ENCODE peak calls at places on chromosomes 6 and 20, in four cellular contexts. F is left lung, C is A673, R is tibial nerve. A is an unnamed sample.

GRCh38 chr6:137115653-137116052 is 57.8 kb downstream of the IL22RA2 start:
- DNase-seq in F (no peak), C (peak), R (no peak), A (no peak)

GRCh38 chr6:85394853-85395538 is 54.9 kb upstream of the NT5E start:
- DNase-seq in F (peak), C (peak), R (no peak), A (no peak)

GRCh38 chr6:119604124-119604523 is 254.6 kb upstream of the MAN1A1 start:
- DNase-seq in F (no peak), C (no peak), R (no peak), A (no peak)

GRCh38 chr6:31139599-31139998 is 733 bp upstream of the PSORS1C2 start:
- DNase-seq in F (no peak), C (no peak), R (no peak), A (no peak)

GRCh38 chr20:23187759-23188158 is 101.6 kb upstream of the CD93 start:
- DNase-seq in F (peak), C (no peak), R (no peak), A (no peak)

GRCh38 chr6:20340459-20340858 is 61.2 kb upstream of the E2F3 start:
- DNase-seq in F (no peak), C (peak), R (no peak), A (no peak)

GRCh38 chr6:127178746-127179145 is 60.3 kb downstream of the RSPO3 start:
- DNase-seq in F (no peak), C (no peak), R (no peak), A (no peak)

GRCh38 chr6:85498596-85499258 is 48.8 kb downstream of the NT5E start:
- DNase-seq in F (no peak), C (no peak), R (no peak), A (no peak)

GRCh38 chr6:157779705-157780604 is 43.1 kb upstream of the SNX9 start:
- DNase-seq in F (no peak), C (no peak), R (no peak), A (no peak)

GRCh38 chr6:72826744-72827438 is 205.0 kb downstream of the KCNQ5 start:
- DNase-seq in F (no peak), C (no peak), R (no peak), A (no peak)

GRCh38 chr6:165990216-165990615 is 177.4 kb downstream of the TBXT start:
- DNase-seq in F (no peak), C (no peak), R (no peak), A (no peak)

GRCh38 chr6:126199482-126199881 is 140.4 kb upstream of the CENPW start:
- DNase-seq in F (no peak), C (no peak), R (no peak), A (no peak)

GRCh38 chr6:56385981-56386593 is 138.7 kb upstream of the COL21A1 start:
- DNase-seq in F (no peak), C (no peak), R (no peak), A (no peak)

GRCh38 chr6:29447670-29448069 is 8.6 kb downstream of the OR10C1 start:
- DNase-seq in F (no peak), C (peak), R (no peak), A (no peak)

GRCh38 chr6:125868996-125869395 is 78.2 kb downstream of the NCOA7 start:
- DNase-seq in F (no peak), C (no peak), R (no peak), A (no peak)

GRCh38 chr6:403659-404655 is 12.4 kb downstream of the IRF4 start:
- DNase-seq in F (no peak), C (no peak), R (no peak), A (no peak)

GRCh38 chr20:61014486-61014885 is 237.6 kb upstream of the CDH4 start:
- DNase-seq in F (no peak), C (no peak), R (no peak), A (no peak)

GRCh38 chr20:1328680-1329330 is at the start of gene SDCBP2:
- DNase-seq in F (peak), C (no peak), R (no peak), A (no peak)

GRCh38 chr6:139443226-139444112 is 69.0 kb upstream of the CITED2 start:
- DNase-seq in F (no peak), C (no peak), R (no peak), A (no peak)

GRCh38 chr6:127422791-127423190 is 36.4 kb downstream of the KIAA0408 start:
- DNase-seq in F (no peak), C (no peak), R (no peak), A (no peak)

GRCh38 chr6:44254957-44255808 is 2.1 kb downstream of the SLC35B2 start:
- DNase-seq in F (no peak), C (peak), R (no peak), A (no peak)

GRCh38 chr6:41636803-41637178 is 1.5 kb upstream of the MDFI start:
- DNase-seq in F (peak), C (peak), R (no peak), A (no peak)

GRCh38 chr6:131183427-131184095 is 48.3 kb downstream of the AKAP7 start:
- DNase-seq in F (no peak), C (no peak), R (no peak), A (no peak)

GRCh38 chr20:527571-527886 is 16.1 kb downstream of the CSNK2A1 start:
- DNase-seq in F (no peak), C (no peak), R (no peak), A (no peak)

GRCh38 chr6:112833546-112834215 is 486.6 kb downstream of the RFPL4B start:
- DNase-seq in F (no peak), C (no peak), R (no peak), A (no peak)

GRCh38 chr6:7813704-7814103 is 87.8 kb downstream of the BMP6 start:
- DNase-seq in F (no peak), C (no peak), R (no peak), A (no peak)

GRCh38 chr6:106750146-106750900 is 120.9 kb downstream of the QRSL1 start:
- DNase-seq in F (no peak), C (no peak), R (no peak), A (peak)

GRCh38 chr20:2652724-2653510 is 485 bp downstream of the NOP56 start:
- DNase-seq in F (peak), C (peak), R (peak), A (no peak)

GRCh38 chr6:5401845-5402738 is 140.8 kb downstream of the FARS2 start:
- DNase-seq in F (no peak), C (peak), R (no peak), A (no peak)

GRCh38 chr6:150751296-150751695 is 114.2 kb upstream of the MTHFD1L start:
- DNase-seq in F (no peak), C (no peak), R (no peak), A (no peak)

GRCh38 chr6:21664263-21665081 is 70.9 kb downstream of the SOX4 start:
- DNase-seq in F (peak), C (peak), R (no peak), A (no peak)

GRCh38 chr6:145814035-145814500 is 527 bp downstream of the FBXO30 start:
- DNase-seq in F (peak), C (peak), R (no peak), A (peak)

GRCh38 chr6:150177260-150178246 is 34.7 kb downstream of the PPP1R14C start:
- DNase-seq in F (no peak), C (no peak), R (no peak), A (no peak)

GRCh38 chr6:11766056-11766455 is 12.5 kb downstream of the ADTRP start:
- DNase-seq in F (no peak), C (no peak), R (no peak), A (no peak)
- TF ChIP-seq CTCF in F (no peak), C (no peak), R (no peak), A (no peak)

DNA sequence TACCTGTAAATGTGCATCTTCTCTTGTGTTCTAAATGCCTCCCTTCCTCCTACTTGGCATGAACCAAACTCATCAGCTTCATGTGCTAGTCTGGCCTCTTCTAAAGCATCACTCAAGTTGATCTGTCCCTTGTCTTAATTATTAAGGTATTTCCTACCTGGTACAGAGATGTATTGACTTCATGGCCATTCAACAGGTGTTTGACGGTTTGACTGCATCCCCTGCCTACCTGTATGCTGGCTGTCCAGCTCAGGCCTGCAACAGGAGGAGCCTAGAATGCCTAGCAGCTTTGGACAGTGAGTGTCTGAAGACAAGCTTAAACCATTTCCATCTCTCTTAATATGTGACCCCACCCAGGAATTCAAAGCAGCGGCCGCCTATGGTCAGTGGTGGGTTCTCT is 24.6 kb downstream of the RIN2 start:
- DNase-seq in F (no peak), C (no peak), R (no peak), A (no peak)
- H3K27ac ChIP-seq in F (no peak), C (no peak), R (no peak), A (no peak)

DNA sequence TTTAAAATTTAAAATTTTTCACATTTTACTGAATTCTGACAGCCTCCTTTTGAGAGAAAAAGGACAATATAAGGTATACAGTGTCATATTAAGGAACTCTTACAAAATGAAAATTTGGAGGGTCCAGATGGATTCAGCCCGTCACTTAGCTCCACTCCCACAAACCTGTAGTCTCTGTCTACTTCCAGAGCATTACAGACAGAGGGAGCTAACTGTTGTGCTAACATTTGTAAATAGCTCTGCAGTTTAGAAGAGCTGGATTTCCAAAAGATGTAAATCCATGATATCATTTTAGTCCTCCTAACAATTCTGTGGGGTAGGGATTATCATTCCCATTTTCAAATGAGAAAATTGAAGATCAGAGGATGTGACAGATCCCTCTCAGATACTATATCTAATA is 16.1 kb upstream of the SERINC3 start:
- DNase-seq in F (no peak), C (no peak), R (no peak), A (no peak)
- TF ChIP-seq CTCF in F (no peak), C (no peak), R (no peak), A (no peak)

DNA sequence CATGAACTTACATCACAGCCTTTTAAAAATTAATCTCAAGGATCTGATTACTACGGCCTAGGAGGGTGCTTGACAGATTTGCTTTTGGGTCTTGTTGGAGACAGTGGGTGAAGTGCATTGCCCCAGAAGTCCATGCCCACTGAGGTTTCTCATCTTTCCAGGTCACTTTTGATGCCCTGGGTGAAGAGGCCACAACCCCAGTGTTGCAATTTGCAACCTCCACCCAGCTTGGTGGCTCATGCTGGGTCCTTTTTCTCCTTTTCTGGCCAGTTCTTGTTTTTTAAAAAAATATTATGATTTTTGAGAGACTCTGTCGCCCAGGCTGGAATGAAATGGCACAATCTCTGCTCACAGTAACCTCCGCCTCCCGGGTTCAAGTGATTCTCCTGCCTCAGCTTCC is 9.4 kb downstream of the STX11 start:
- DNase-seq in F (no peak), C (no peak), R (no peak), A (no peak)
- H3K27ac ChIP-seq in F (peak), C (no peak), R (no peak), A (no peak)

DNA sequence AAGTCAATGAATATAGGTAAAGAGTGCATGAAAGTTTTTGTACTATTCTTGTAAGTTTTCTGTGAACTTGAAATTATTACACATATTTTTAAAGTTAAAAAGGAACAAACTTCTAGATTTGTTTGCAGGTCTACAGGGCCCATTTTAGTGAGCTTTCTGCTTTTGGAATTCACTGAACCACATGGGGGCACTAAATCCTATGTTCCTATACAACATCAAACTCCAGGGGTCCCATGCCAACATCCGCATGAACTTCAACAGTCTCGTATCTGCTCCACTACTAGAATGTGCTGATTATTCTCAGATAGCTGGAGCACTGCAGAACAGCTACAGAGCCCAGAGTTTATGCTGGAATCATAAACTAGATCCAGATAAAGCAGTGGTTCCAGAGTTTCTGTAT is 347.9 kb upstream of the SPTLC3 start:
- DNase-seq in F (no peak), C (peak), R (no peak), A (no peak)
- TF ChIP-seq CTCF in F (no peak), C (peak), R (no peak), A (peak)

GRCh38 chr6:123562677-123563076 is 74.1 kb downstream of the TRDN start:
- DNase-seq in F (no peak), C (peak), R (no peak), A (no peak)
- H3K27ac ChIP-seq in F (no peak), C (peak), R (no peak), A (no peak)

GRCh38 chr20:57400262-57400701 is 9.1 kb downstream of the RBM38 start:
- DNase-seq in F (no peak), C (no peak), R (no peak), A (no peak)
- TF ChIP-seq CTCF in F (no peak), C (no peak), R (no peak), A (no peak)

DNA sequence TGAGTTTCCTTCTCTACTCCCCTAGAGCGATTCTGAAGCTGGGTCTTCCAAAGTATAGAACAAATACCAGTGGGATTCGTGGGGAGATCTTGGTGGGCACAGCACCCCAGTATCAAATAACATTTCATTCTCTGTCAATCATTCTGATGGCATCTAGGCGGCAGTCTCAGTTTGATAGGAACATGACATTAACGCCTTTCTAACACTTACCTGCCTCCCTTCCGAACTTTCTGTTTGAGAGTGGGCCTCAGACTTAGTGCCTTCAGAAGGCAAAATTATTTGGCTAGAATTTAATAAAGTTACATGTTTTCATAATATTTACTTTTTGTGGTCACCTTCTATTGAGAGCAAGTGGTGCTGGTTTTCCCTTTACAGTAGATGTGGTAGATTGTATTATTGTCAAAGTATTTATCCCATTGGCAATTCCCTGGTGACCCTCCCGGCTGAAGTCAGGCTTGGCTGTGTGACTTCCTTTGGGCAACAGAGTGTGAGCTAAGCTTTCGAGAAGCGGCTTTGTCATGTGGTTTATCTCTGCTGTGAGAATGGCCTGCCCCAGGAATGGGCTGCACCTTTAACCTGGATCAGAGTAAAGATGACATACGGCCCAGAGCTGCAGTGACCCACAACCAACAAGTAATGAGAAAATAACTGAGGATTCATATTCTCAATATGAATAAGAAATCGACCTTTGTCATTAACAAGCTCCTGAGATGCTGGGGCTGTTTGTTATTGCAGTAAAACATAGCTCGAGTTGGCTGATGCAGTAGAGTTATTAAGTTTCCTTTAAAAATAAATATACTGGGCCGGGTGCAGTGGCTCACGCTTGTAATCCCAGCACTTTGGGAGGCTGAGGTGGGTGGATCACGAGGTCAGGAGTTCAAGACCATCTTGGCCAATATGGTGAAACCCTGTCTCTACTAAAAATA is 45.2 kb upstream of the PTPN1 start:
- DNase-seq in F (no peak), C (no peak), R (no peak), A (no peak)
- H3K27ac ChIP-seq in F (no peak), C (no peak), R (no peak), A (no peak)

A was measured in ascending aorta.